ENCODE peak calls at places on chromosomes 3 and 15, in eight cellular contexts. D, K, L, Y, U, V, X and T are unnamed samples.
A peak's percentile ranks its signal among the peaks of the same experiment; 100 is the strongest.

GRCh38 chr15:98737122-98737521 is 88.8 kb downstream of the IGF1R start:
- DNase-seq in D (no peak), K (no peak), L (no peak), Y (no peak), U (no peak), V (no peak), X (no peak), T (no peak)

GRCh38 chr3:177673105-177673804 is 476.0 kb upstream of the TBL1XR1 start:
- DNase-seq in D (peak; percentile 43), K (no peak), L (no peak), Y (no peak), U (no peak), V (no peak), X (no peak), T (no peak)

GRCh38 chr15:70526974-70527325 is 236.4 kb downstream of the UACA start:
- DNase-seq in D (no peak), K (no peak), L (no peak), Y (no peak), U (no peak), V (no peak), X (no peak), T (no peak)

GRCh38 chr15:101799665-101800064 is 3.6 kb upstream of the OR4F6 start:
- DNase-seq in D (no peak), K (no peak), L (no peak), Y (no peak), U (no peak), V (no peak), X (no peak), T (no peak)

GRCh38 chr3:41526995-41527573 is 327.8 kb downstream of the CTNNB1 start:
- DNase-seq in D (no peak), K (no peak), L (no peak), Y (no peak), U (no peak), V (no peak), X (no peak), T (no peak)

GRCh38 chr15:57424628-57425405 is 48.5 kb downstream of the CGNL1 start:
- DNase-seq in D (no peak), K (no peak), L (no peak), Y (no peak), U (no peak), V (no peak), X (no peak), T (no peak)

GRCh38 chr15:100602064-100602821 is at the start of the genes ASB7 and LINS1:
- DNase-seq in D (peak; percentile 100), K (peak; percentile 100), L (peak; percentile 68), Y (peak; percentile 100), U (peak; percentile 100), V (peak; percentile 93), X (peak; percentile 100), T (peak; percentile 77)

GRCh38 chr15:56996093-56996492 is 77.6 kb downstream of the TCF12 start:
- DNase-seq in D (no peak), K (no peak), L (no peak), Y (no peak), U (no peak), V (no peak), X (no peak), T (no peak)

GRCh38 chr15:85789496-85789875 is 5.2 kb downstream of the KLHL25 start:
- DNase-seq in D (no peak), K (no peak), L (no peak), Y (no peak), U (no peak), V (no peak), X (no peak), T (no peak)

GRCh38 chr15:96180062-96180745 is 150.3 kb upstream of the NR2F2 start:
- DNase-seq in D (no peak), K (no peak), L (no peak), Y (no peak), U (no peak), V (no peak), X (no peak), T (no peak)

GRCh38 chr3:124745092-124745491 is 14.8 kb downstream of the UMPS start:
- DNase-seq in D (no peak), K (no peak), L (no peak), Y (no peak), U (no peak), V (no peak), X (no peak), T (no peak)

GRCh38 chr15:64642875-64643274 is 132.5 kb downstream of the RBPMS2 start:
- DNase-seq in D (no peak), K (no peak), L (no peak), Y (no peak), U (no peak), V (no peak), X (no peak), T (no peak)

GRCh38 chr3:30122359-30122758 is 484.0 kb upstream of the TGFBR2 start:
- DNase-seq in D (no peak), K (no peak), L (no peak), Y (no peak), U (no peak), V (no peak), X (no peak), T (no peak)

GRCh38 chr15:88487176-88487795 is 19.8 kb downstream of the MRPS11 start:
- DNase-seq in D (no peak), K (no peak), L (no peak), Y (no peak), U (no peak), V (no peak), X (no peak), T (no peak)

GRCh38 chr3:11991751-11992150 is 12.4 kb upstream of the SYN2 start:
- DNase-seq in D (no peak), K (no peak), L (no peak), Y (no peak), U (no peak), V (no peak), X (no peak), T (no peak)

GRCh38 chr3:150216866-150217600 is 191.1 kb upstream of the TSC22D2 start:
- DNase-seq in D (no peak), K (no peak), L (no peak), Y (no peak), U (no peak), V (no peak), X (no peak), T (no peak)

GRCh38 chr3:177465243-177465642 is 268.0 kb upstream of the TBL1XR1 start:
- DNase-seq in D (no peak), K (no peak), L (no peak), Y (no peak), U (no peak), V (no peak), X (peak; percentile 59), T (no peak)

GRCh38 chr15:74954515-74954914 is 2.1 kb downstream of the RPP25 start:
- DNase-seq in D (peak; percentile 59), K (no peak), L (no peak), Y (no peak), U (peak; percentile 61), V (peak; percentile 87), X (no peak), T (no peak)

GRCh38 chr15:58742022-58742421 is 7.5 kb downstream of the ADAM10 start:
- DNase-seq in D (no peak), K (no peak), L (no peak), Y (no peak), U (no peak), V (no peak), X (no peak), T (no peak)

GRCh38 chr3:76824658-76825310 is 215.1 kb upstream of the ROBO2 start:
- DNase-seq in D (no peak), K (no peak), L (no peak), Y (no peak), U (no peak), V (no peak), X (no peak), T (no peak)

GRCh38 chr3:52843881-52844280 is 9.1 kb upstream of the MUSTN1 start:
- DNase-seq in D (no peak), K (no peak), L (no peak), Y (no peak), U (peak; percentile 32), V (no peak), X (no peak), T (no peak)

GRCh38 chr3:52841981-52842340 is 7.1 kb upstream of the MUSTN1 start:
- DNase-seq in D (no peak), K (no peak), L (no peak), Y (no peak), U (peak; percentile 45), V (no peak), X (no peak), T (no peak)

GRCh38 chr3:52844290-52844985 is 9.6 kb upstream of the MUSTN1 start:
- DNase-seq in D (no peak), K (no peak), L (no peak), Y (no peak), U (peak; percentile 63), V (no peak), X (no peak), T (no peak)

GRCh38 chr3:52842424-52842823 is 7.6 kb upstream of the MUSTN1 start:
- DNase-seq in D (no peak), K (no peak), L (no peak), Y (no peak), U (peak; percentile 69), V (no peak), X (no peak), T (no peak)

GRCh38 chr3:52843116-52843865 is 8.5 kb upstream of the MUSTN1 start:
- DNase-seq in D (no peak), K (no peak), L (no peak), Y (no peak), U (peak; percentile 56), V (no peak), X (no peak), T (no peak)
- TF ChIP-seq POLR2A in D (no peak), K (no peak), L (no peak), Y (no peak), U (no peak), V (no peak), X (no peak), T (no peak)

DNA sequence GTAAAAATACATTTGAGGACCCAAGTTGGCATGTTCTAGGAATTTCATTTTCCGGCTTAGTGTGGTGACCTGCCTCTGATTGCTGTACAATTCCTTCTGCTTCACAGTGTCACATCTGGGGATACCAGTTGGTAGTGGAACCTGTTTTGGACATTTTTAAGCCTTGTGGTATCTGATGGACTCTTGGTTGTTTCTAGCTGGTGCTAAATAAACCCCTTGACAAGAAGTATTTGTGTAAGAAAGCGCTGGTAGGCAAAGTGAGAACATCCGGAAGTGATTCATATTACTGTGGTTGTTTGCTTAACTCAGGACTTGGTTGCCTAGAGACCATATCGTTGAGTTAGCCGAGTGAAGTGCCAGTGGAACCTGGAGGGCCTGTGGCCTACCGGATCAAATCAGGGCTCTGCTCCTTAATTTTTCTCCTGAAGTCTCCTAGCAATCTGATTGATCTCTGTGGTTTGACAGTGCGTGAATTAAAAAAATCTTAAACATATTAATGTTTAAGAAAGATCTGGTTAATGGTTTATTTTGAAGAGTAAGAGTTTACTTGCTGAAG is 12.8 kb downstream of the IQGAP1 start:
- DNase-seq in D (peak; percentile 96), K (peak; percentile 91), L (peak; percentile 55), Y (no peak), U (no peak), V (peak; percentile 71), X (peak; percentile 68), T (peak; percentile 57)
- TF ChIP-seq POLR2AphosphoS5 in D (peak; percentile 58), K (peak; percentile 19), L (no peak), Y (no peak), U (no peak), V (no peak), X (peak; percentile 85), T (no peak)

GRCh38 chr15:39580630-39581500 is at the start of gene THBS1:
- DNase-seq in D (peak; percentile 98), K (no peak), L (peak; percentile 6), Y (peak; percentile 88), U (peak; percentile 87), V (peak; percentile 59), X (peak; percentile 70), T (peak; percentile 19)
- TF ChIP-seq POLR2A in D (peak; percentile 100), K (no peak), L (no peak), Y (peak; percentile 100), U (peak; percentile 75), V (no peak), X (no peak), T (no peak)

GRCh38 chr3:1092771-1093170 is at the start of gene CNTN6:
- DNase-seq in D (no peak), K (no peak), L (no peak), Y (no peak), U (no peak), V (no peak), X (no peak), T (no peak)
- TF ChIP-seq POLR2AphosphoS5 in D (no peak), K (no peak), L (no peak), Y (no peak), U (no peak), V (no peak), X (no peak), T (no peak)